ENCODE peak calls at places on chromosome 2, in five cellular contexts. One of them, this sample, is unnamed.

GRCh38 chr2:105497094-105497493 is 98.2 kb upstream of the FHL2 start:
- DNase-seq in cardiac muscle cell: no peak
- DNase-seq in lower lobe of right lung: no peak
- DNase-seq in ovary: no peak
- DNase-seq in BE2C: no peak
- DNase-seq in this sample: no peak

GRCh38 chr2:23824777-23825212 is 102.1 kb downstream of the ATAD2B start:
- DNase-seq in ovary: no peak
- DNase-seq in cardiac muscle cell: peak; percentile 74
- DNase-seq in BE2C: peak; percentile 49
- DNase-seq in lower lobe of right lung: no peak
- DNase-seq in this sample: no peak

GRCh38 chr2:199019898-199020507 is 437.7 kb downstream of the SATB2 start:
- DNase-seq in lower lobe of right lung: no peak
- DNase-seq in cardiac muscle cell: peak; percentile 13
- DNase-seq in BE2C: peak; percentile 30
- DNase-seq in ovary: no peak
- DNase-seq in this sample: no peak

GRCh38 chr2:241002275-241003046 is 4.0 kb downstream of the SNED1 start:
- DNase-seq in lower lobe of right lung: no peak
- DNase-seq in cardiac muscle cell: no peak
- DNase-seq in ovary: no peak
- DNase-seq in BE2C: no peak
- DNase-seq in this sample: peak; percentile 9

GRCh38 chr2:14427982-14428567 is 204.4 kb upstream of the LRATD1 start:
- DNase-seq in lower lobe of right lung: no peak
- DNase-seq in ovary: no peak
- DNase-seq in BE2C: no peak
- DNase-seq in cardiac muscle cell: no peak
- DNase-seq in this sample: no peak

GRCh38 chr2:9753276-9753600 is 90.0 kb upstream of the TAF1B start:
- DNase-seq in ovary: no peak
- DNase-seq in BE2C: no peak
- DNase-seq in lower lobe of right lung: no peak
- DNase-seq in cardiac muscle cell: peak; percentile 87
- DNase-seq in this sample: peak; percentile 80

GRCh38 chr2:20823917-20824316 is 1.0 kb upstream of the LDAH start:
- DNase-seq in ovary: no peak
- DNase-seq in lower lobe of right lung: no peak
- DNase-seq in cardiac muscle cell: no peak
- DNase-seq in BE2C: no peak
- DNase-seq in this sample: no peak

GRCh38 chr2:74947703-74948102 is 10.7 kb upstream of the POLE4 start:
- DNase-seq in cardiac muscle cell: no peak
- DNase-seq in lower lobe of right lung: no peak
- DNase-seq in BE2C: peak; percentile 15
- DNase-seq in ovary: no peak
- DNase-seq in this sample: no peak

GRCh38 chr2:157492189-157492773 is 48.4 kb upstream of the CYTIP start:
- DNase-seq in ovary: peak; percentile 60
- DNase-seq in cardiac muscle cell: peak; percentile 78
- DNase-seq in BE2C: peak; percentile 42
- DNase-seq in lower lobe of right lung: peak; percentile 60
- DNase-seq in this sample: peak; percentile 70

GRCh38 chr2:11764359-11764758 is 17.9 kb downstream of the LPIN1 start:
- DNase-seq in lower lobe of right lung: no peak
- DNase-seq in ovary: no peak
- DNase-seq in cardiac muscle cell: no peak
- DNase-seq in BE2C: peak; percentile 89
- DNase-seq in this sample: no peak

GRCh38 chr2:207311316-207312005 is 145.7 kb upstream of the KLF7 start:
- DNase-seq in lower lobe of right lung: peak; percentile 49
- DNase-seq in ovary: no peak
- DNase-seq in BE2C: peak; percentile 63
- DNase-seq in cardiac muscle cell: peak; percentile 97
- DNase-seq in this sample: peak; percentile 75

GRCh38 chr2:171810409-171810993 is 83.5 kb downstream of the SLC25A12 start:
- DNase-seq in BE2C: no peak
- DNase-seq in cardiac muscle cell: peak; percentile 51
- DNase-seq in ovary: no peak
- DNase-seq in lower lobe of right lung: no peak
- DNase-seq in this sample: no peak

GRCh38 chr2:223945755-223946154 is 620 bp upstream of the WDFY1 start:
- DNase-seq in BE2C: no peak
- DNase-seq in lower lobe of right lung: no peak
- DNase-seq in cardiac muscle cell: no peak
- DNase-seq in ovary: no peak
- DNase-seq in this sample: no peak

GRCh38 chr2:164371916-164372315 is 249.4 kb downstream of the GRB14 start:
- DNase-seq in lower lobe of right lung: no peak
- DNase-seq in ovary: no peak
- DNase-seq in BE2C: no peak
- DNase-seq in cardiac muscle cell: no peak
- DNase-seq in this sample: no peak

GRCh38 chr2:134225841-134226240 is 28.0 kb upstream of the MGAT5 start:
- DNase-seq in cardiac muscle cell: no peak
- DNase-seq in BE2C: no peak
- DNase-seq in lower lobe of right lung: no peak
- DNase-seq in ovary: no peak
- DNase-seq in this sample: no peak

GRCh38 chr2:46878886-46879285 is 36.7 kb downstream of the MCFD2 start:
- DNase-seq in BE2C: peak; percentile 62
- DNase-seq in cardiac muscle cell: peak; percentile 49
- DNase-seq in ovary: no peak
- DNase-seq in lower lobe of right lung: no peak
- DNase-seq in this sample: no peak

GRCh38 chr2:18903750-18904149 is 314.4 kb upstream of the NT5C1B start:
- DNase-seq in ovary: no peak
- DNase-seq in lower lobe of right lung: no peak
- DNase-seq in cardiac muscle cell: no peak
- DNase-seq in BE2C: no peak
- DNase-seq in this sample: no peak

GRCh38 chr2:62999905-63000304 is 50.7 kb upstream of the OTX1 start:
- DNase-seq in lower lobe of right lung: no peak
- DNase-seq in cardiac muscle cell: peak; percentile 42
- DNase-seq in BE2C: no peak
- DNase-seq in ovary: no peak
- DNase-seq in this sample: no peak

GRCh38 chr2:25757906-25758305 is 84.5 kb upstream of the DTNB start:
- DNase-seq in cardiac muscle cell: no peak
- DNase-seq in ovary: no peak
- DNase-seq in BE2C: no peak
- DNase-seq in lower lobe of right lung: no peak
- DNase-seq in this sample: no peak

GRCh38 chr2:149068996-149069888 is 30.7 kb downstream of the LYPD6B start:
- DNase-seq in ovary: no peak
- DNase-seq in lower lobe of right lung: no peak
- DNase-seq in BE2C: no peak
- DNase-seq in cardiac muscle cell: peak; percentile 71
- DNase-seq in this sample: no peak

GRCh38 chr2:159140070-159140774 is 146.3 kb downstream of the WDSUB1 start:
- DNase-seq in ovary: no peak
- DNase-seq in BE2C: no peak
- DNase-seq in lower lobe of right lung: no peak
- DNase-seq in cardiac muscle cell: peak; percentile 70
- DNase-seq in this sample: no peak
- H3K4me1 ChIP-seq in ovary: peaks cover 14% of the 10 kb centered on the region
- H3K4me1 ChIP-seq in BE2C: peaks cover 7% of the 10 kb centered on the region
- H3K4me1 ChIP-seq in lower lobe of right lung: peaks cover 48% of the 10 kb centered on the region
- H3K4me1 ChIP-seq in cardiac muscle cell: peaks cover 38% of the 10 kb centered on the region
- H3K4me1 ChIP-seq in this sample: peaks cover 3% of the 10 kb centered on the region

GRCh38 chr2:69978157-69978904 is 16.9 kb upstream of the ASPRV1 start:
- DNase-seq in ovary: no peak
- DNase-seq in BE2C: no peak
- DNase-seq in cardiac muscle cell: no peak
- DNase-seq in lower lobe of right lung: no peak
- DNase-seq in this sample: no peak
- H3K4me1 ChIP-seq in ovary: no peaks in the 10 kb centered on the region
- H3K4me1 ChIP-seq in BE2C: no peaks in the 10 kb centered on the region
- H3K4me1 ChIP-seq in cardiac muscle cell: no peaks in the 10 kb centered on the region
- H3K4me1 ChIP-seq in lower lobe of right lung: no peaks in the 10 kb centered on the region
- H3K4me1 ChIP-seq in this sample: no peaks in the 10 kb centered on the region

GRCh38 chr2:233236820-233237589 is 14.5 kb upstream of the ATG16L1 start:
- DNase-seq in cardiac muscle cell: no peak
- DNase-seq in BE2C: no peak
- DNase-seq in lower lobe of right lung: no peak
- DNase-seq in ovary: no peak
- DNase-seq in this sample: no peak

GRCh38 chr2:233234996-233235395 is 16.5 kb upstream of the ATG16L1 start:
- DNase-seq in cardiac muscle cell: no peak
- DNase-seq in ovary: no peak
- DNase-seq in BE2C: no peak
- DNase-seq in lower lobe of right lung: no peak
- DNase-seq in this sample: no peak

GRCh38 chr2:233233618-233234230 is 17.7 kb upstream of the ATG16L1 start:
- DNase-seq in ovary: no peak
- DNase-seq in cardiac muscle cell: no peak
- DNase-seq in lower lobe of right lung: no peak
- DNase-seq in BE2C: no peak
- DNase-seq in this sample: no peak

GRCh38 chr2:233235977-233236376 is 15.5 kb upstream of the ATG16L1 start:
- DNase-seq in ovary: no peak
- DNase-seq in cardiac muscle cell: no peak
- DNase-seq in BE2C: no peak
- DNase-seq in lower lobe of right lung: no peak
- DNase-seq in this sample: no peak

GRCh38 chr2:233234264-233234663 is 17.2 kb upstream of the ATG16L1 start:
- DNase-seq in cardiac muscle cell: no peak
- DNase-seq in ovary: no peak
- DNase-seq in lower lobe of right lung: no peak
- DNase-seq in BE2C: no peak
- DNase-seq in this sample: no peak
- H3K4me1 ChIP-seq in cardiac muscle cell: no peaks in the 10 kb centered on the region
- H3K4me1 ChIP-seq in ovary: no peaks in the 10 kb centered on the region
- H3K4me1 ChIP-seq in lower lobe of right lung: no peaks in the 10 kb centered on the region
- H3K4me1 ChIP-seq in BE2C: no peaks in the 10 kb centered on the region
- H3K4me1 ChIP-seq in this sample: no peaks in the 10 kb centered on the region

GRCh38 chr2:188202777-188203176 is 88.9 kb upstream of the GULP1 start:
- DNase-seq in ovary: no peak
- DNase-seq in cardiac muscle cell: no peak
- DNase-seq in lower lobe of right lung: no peak
- DNase-seq in BE2C: no peak
- DNase-seq in this sample: no peak

GRCh38 chr2:188203756-188204155 is 87.9 kb upstream of the GULP1 start:
- DNase-seq in cardiac muscle cell: peak; percentile 5
- DNase-seq in BE2C: no peak
- DNase-seq in lower lobe of right lung: no peak
- DNase-seq in ovary: no peak
- DNase-seq in this sample: no peak

GRCh38 chr2:188207554-188207953 is 84.1 kb upstream of the GULP1 start:
- DNase-seq in BE2C: no peak
- DNase-seq in cardiac muscle cell: no peak
- DNase-seq in lower lobe of right lung: no peak
- DNase-seq in ovary: no peak
- DNase-seq in this sample: no peak

GRCh38 chr2:188201639-188202038 is 90.0 kb upstream of the GULP1 start:
- DNase-seq in ovary: no peak
- DNase-seq in lower lobe of right lung: no peak
- DNase-seq in BE2C: no peak
- DNase-seq in cardiac muscle cell: no peak
- DNase-seq in this sample: no peak

GRCh38 chr2:188204830-188205229 is 86.8 kb upstream of the GULP1 start:
- DNase-seq in BE2C: no peak
- DNase-seq in lower lobe of right lung: no peak
- DNase-seq in ovary: no peak
- DNase-seq in cardiac muscle cell: no peak
- DNase-seq in this sample: no peak
- H3K4me1 ChIP-seq in BE2C: no peaks in the 10 kb centered on the region
- H3K4me1 ChIP-seq in lower lobe of right lung: no peaks in the 10 kb centered on the region
- H3K4me1 ChIP-seq in ovary: no peaks in the 10 kb centered on the region
- H3K4me1 ChIP-seq in cardiac muscle cell: peaks cover 3% of the 10 kb centered on the region
- H3K4me1 ChIP-seq in this sample: no peaks in the 10 kb centered on the region

GRCh38 chr2:88844960-88845359 is 153.5 kb downstream of the RPIA start:
- DNase-seq in BE2C: no peak
- DNase-seq in cardiac muscle cell: no peak
- DNase-seq in lower lobe of right lung: no peak
- DNase-seq in ovary: no peak
- DNase-seq in this sample: no peak
- H3K4me1 ChIP-seq in BE2C: no peaks in the 10 kb centered on the region
- H3K4me1 ChIP-seq in cardiac muscle cell: no peaks in the 10 kb centered on the region
- H3K4me1 ChIP-seq in lower lobe of right lung: peaks cover 14% of the 10 kb centered on the region
- H3K4me1 ChIP-seq in ovary: no peaks in the 10 kb centered on the region
- H3K4me1 ChIP-seq in this sample: no peaks in the 10 kb centered on the region

DNA sequence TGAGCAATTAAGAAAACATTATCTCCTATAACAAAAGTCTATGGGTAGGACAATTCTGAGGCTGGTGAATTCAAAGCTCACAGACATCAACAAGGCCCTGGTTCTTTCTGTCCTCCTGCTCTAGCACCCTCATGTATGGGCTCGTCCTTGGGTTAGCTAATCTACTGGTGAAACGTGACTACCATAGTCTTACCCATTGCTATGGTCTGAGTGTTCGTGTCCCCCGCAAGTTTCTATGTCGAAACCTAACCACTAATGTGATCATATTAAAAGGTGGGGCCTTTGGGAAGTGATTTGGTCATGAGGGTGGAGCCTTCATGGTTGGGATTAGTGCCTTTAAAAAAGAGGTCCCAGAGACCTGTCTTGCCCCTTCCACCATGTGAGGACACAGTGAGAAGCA is 564.7 kb downstream of the TNS1 start:
- DNase-seq in cardiac muscle cell: no peak
- DNase-seq in ovary: no peak
- DNase-seq in lower lobe of right lung: no peak
- DNase-seq in BE2C: no peak
- DNase-seq in this sample: no peak
- H3K4me1 ChIP-seq in cardiac muscle cell: peaks cover 38% of the 10 kb centered on the region
- H3K4me1 ChIP-seq in ovary: peaks cover 24% of the 10 kb centered on the region
- H3K4me1 ChIP-seq in lower lobe of right lung: peaks cover 45% of the 10 kb centered on the region
- H3K4me1 ChIP-seq in BE2C: peaks cover 11% of the 10 kb centered on the region
- H3K4me1 ChIP-seq in this sample: peaks cover 25% of the 10 kb centered on the region

This sample was measured in Peyer's patch.